ENCODE peak calls at places on chromosomes 16 and 17, in nine cellular contexts. L is NCI-H1092, X is progenitor cell of endocrine pancreas, C is breast epithelium, W is Daoy, G is Calu3, K is left cardiac atrium, U is T-cell, V is head of caudate nucleus. Q is an unnamed sample.

GRCh38 chr16:17970816-17971291 is 365.7 kb downstream of the NPIPA8 start:
- DNase-seq in L (no peak), X (no peak), C (no peak), W (no peak), G (no peak), K (no peak), U (no peak), V (no peak), Q (no peak)

GRCh38 chr17:56979091-56979480 is 1.2 kb downstream of the SCPEP1 start:
- DNase-seq in L (no peak), X (no peak), C (no peak), W (no peak), G (no peak), K (no peak), U (no peak), V (no peak), Q (no peak)

GRCh38 chr17:50423553-50424159 is 2.4 kb upstream of the ACSF2 start:
- DNase-seq in L (no peak), X (no peak), C (peak), W (peak), G (peak), K (peak), U (no peak), V (no peak), Q (no peak)

GRCh38 chr17:82458885-82459424 is 414 bp downstream of the NARF start:
- DNase-seq in L (no peak), X (no peak), C (no peak), W (peak), G (no peak), K (peak), U (no peak), V (no peak), Q (no peak)

GRCh38 chr16:26697826-26698225 is 368.9 kb upstream of the C16orf82 start:
- DNase-seq in L (no peak), X (no peak), C (no peak), W (no peak), G (no peak), K (no peak), U (no peak), V (no peak), Q (no peak)

GRCh38 chr17:3770471-3770870 is 30.5 kb downstream of the ITGAE start:
- DNase-seq in L (no peak), X (no peak), C (no peak), W (no peak), G (no peak), K (no peak), U (peak), V (no peak), Q (no peak)

GRCh38 chr16:70770968-70771552 is 29.9 kb downstream of the VAC14 start:
- DNase-seq in L (no peak), X (peak), C (peak), W (peak), G (peak), K (no peak), U (peak), V (peak), Q (peak)

GRCh38 chr16:35431829-35432663 is 1972.6 kb downstream of the TP53TG3F start:
- DNase-seq in L (no peak), X (no peak), C (no peak), W (peak), G (peak), K (no peak), U (no peak), V (peak), Q (no peak)

GRCh38 chr17:45270828-45271418 is 9.0 kb upstream of the SPATA32 start:
- DNase-seq in L (no peak), X (no peak), C (no peak), W (no peak), G (peak), K (no peak), U (peak), V (no peak), Q (peak)

GRCh38 chr17:57257213-57257873 is 1.0 kb downstream of the MSI2 start:
- DNase-seq in L (no peak), X (no peak), C (no peak), W (no peak), G (no peak), K (no peak), U (peak), V (no peak), Q (no peak)

GRCh38 chr17:5364156-5364555 is 55.3 kb downstream of the NUP88 start:
- DNase-seq in L (no peak), X (no peak), C (no peak), W (no peak), G (no peak), K (no peak), U (no peak), V (no peak), Q (no peak)

GRCh38 chr17:66930933-66931332 is 33.6 kb upstream of the CACNG4 start:
- DNase-seq in L (no peak), X (no peak), C (no peak), W (no peak), G (peak), K (no peak), U (no peak), V (peak), Q (no peak)

GRCh38 chr17:8610558-8610957 is 20.0 kb downstream of the MYH10 start:
- DNase-seq in L (no peak), X (no peak), C (no peak), W (no peak), G (no peak), K (no peak), U (no peak), V (no peak), Q (no peak)

GRCh38 chr16:82750078-82750477 is 123.3 kb downstream of the CDH13 start:
- DNase-seq in L (no peak), X (no peak), C (no peak), W (no peak), G (no peak), K (no peak), U (no peak), V (no peak), Q (no peak)

GRCh38 chr17:1907818-1908698 is 78.3 kb downstream of the RPA1 start:
- DNase-seq in L (no peak), X (no peak), C (no peak), W (peak), G (no peak), K (peak), U (peak), V (no peak), Q (peak)

GRCh38 chr16:10895053-10895946 is 18.3 kb downstream of the CIITA start:
- DNase-seq in L (no peak), X (peak), C (no peak), W (peak), G (peak), K (peak), U (peak), V (no peak), Q (peak)

GRCh38 chr16:27838536-27839175 is 224.9 kb downstream of the GSG1L start:
- DNase-seq in L (no peak), X (no peak), C (no peak), W (peak), G (no peak), K (no peak), U (no peak), V (no peak), Q (no peak)

GRCh38 chr16:62889097-62889496 is 852.9 kb upstream of the CDH8 start:
- DNase-seq in L (no peak), X (no peak), C (no peak), W (no peak), G (no peak), K (no peak), U (no peak), V (no peak), Q (no peak)

GRCh38 chr17:76812248-76812647 is 56.0 kb upstream of the MGAT5B start:
- DNase-seq in L (no peak), X (no peak), C (no peak), W (peak), G (no peak), K (no peak), U (no peak), V (no peak), Q (no peak)

GRCh38 chr17:32659419-32659842 is 172.6 kb downstream of the CDK5R1 start:
- DNase-seq in L (peak), X (peak), C (peak), W (peak), G (peak), K (peak), U (peak), V (peak), Q (peak)

GRCh38 chr17:41655611-41656111 is 31.3 kb upstream of the KRT17 start:
- DNase-seq in L (no peak), X (no peak), C (peak), W (peak), G (peak), K (no peak), U (no peak), V (no peak), Q (no peak)

GRCh38 chr17:38704645-38705522 is at the start of gene MLLT6:
- DNase-seq in L (peak), X (peak), C (peak), W (peak), G (peak), K (peak), U (peak), V (peak), Q (peak)

GRCh38 chr17:74760404-74761105 is 12.1 kb downstream of the NHERF1 start:
- DNase-seq in L (peak), X (no peak), C (no peak), W (peak), G (no peak), K (no peak), U (no peak), V (peak), Q (no peak)

GRCh38 chr16:49287572-49287971 is 5.9 kb upstream of the CBLN1 start:
- DNase-seq in L (no peak), X (no peak), C (no peak), W (no peak), G (no peak), K (no peak), U (no peak), V (no peak), Q (no peak)

GRCh38 chr17:61460796-61461585 is 8.8 kb downstream of the TBX4 start:
- DNase-seq in L (no peak), X (no peak), C (no peak), W (no peak), G (no peak), K (no peak), U (no peak), V (no peak), Q (no peak)

GRCh38 chr17:67779098-67779672 is 46.1 kb upstream of the BPTF start:
- DNase-seq in L (peak), X (no peak), C (peak), W (peak), G (peak), K (peak), U (peak), V (no peak), Q (peak)

GRCh38 chr16:28537964-28538732 is 626 bp downstream of the NUPR1 start:
- DNase-seq in L (no peak), X (no peak), C (no peak), W (no peak), G (no peak), K (no peak), U (no peak), V (no peak), Q (no peak)

GRCh38 chr16:60230666-60231065 is 1496.5 kb upstream of the GOT2 start:
- DNase-seq in L (no peak), X (no peak), C (no peak), W (no peak), G (no peak), K (no peak), U (no peak), V (no peak), Q (no peak)

GRCh38 chr17:77208217-77208808 is 67.5 kb downstream of the SEC14L1 start:
- DNase-seq in L (peak), X (no peak), C (no peak), W (no peak), G (no peak), K (no peak), U (no peak), V (peak), Q (no peak)

GRCh38 chr17:16419929-16420271 is 4.5 kb downstream of the TRPV2 start:
- DNase-seq in L (no peak), X (no peak), C (no peak), W (peak), G (peak), K (no peak), U (no peak), V (no peak), Q (no peak)

GRCh38 chr16:85735225-85735722 is 15.6 kb downstream of the C16orf74 start:
- DNase-seq in L (no peak), X (no peak), C (no peak), W (no peak), G (no peak), K (no peak), U (peak), V (no peak), Q (no peak)

GRCh38 chr16:1135459-1135825 is 17.5 kb upstream of the CACNA1H start:
- DNase-seq in L (no peak), X (no peak), C (no peak), W (no peak), G (no peak), K (no peak), U (no peak), V (no peak), Q (no peak)

GRCh38 chr16:50496990-50497389 is 51.2 kb upstream of the NKD1 start:
- DNase-seq in L (no peak), X (no peak), C (peak), W (no peak), G (no peak), K (no peak), U (no peak), V (no peak), Q (no peak)

GRCh38 chr17:16915752-16916556 is 56.0 kb downstream of the TNFRSF13B start:
- DNase-seq in L (no peak), X (peak), C (no peak), W (peak), G (peak), K (no peak), U (peak), V (peak), Q (no peak)

GRCh38 chr17:57110152-57110542 is 25.1 kb downstream of the AKAP1 start:
- DNase-seq in L (no peak), X (no peak), C (no peak), W (no peak), G (no peak), K (no peak), U (no peak), V (no peak), Q (no peak)

GRCh38 chr17:5770556-5771270 is 186.4 kb upstream of the NLRP1 start:
- DNase-seq in L (no peak), X (no peak), C (no peak), W (no peak), G (no peak), K (no peak), U (no peak), V (no peak), Q (no peak)

GRCh38 chr16:86122681-86123342 is 223.8 kb downstream of the IRF8 start:
- DNase-seq in L (no peak), X (no peak), C (no peak), W (no peak), G (no peak), K (peak), U (no peak), V (no peak), Q (no peak)

GRCh38 chr17:49707608-49708514 is at the start of gene SLC35B1:
- DNase-seq in L (peak), X (peak), C (peak), W (peak), G (peak), K (peak), U (peak), V (peak), Q (peak)